ENCODE peak calls at places on chromosomes 12 and 14, in eight cellular contexts. S, U, C, Q, B, P, Y and J are unnamed samples.

GRCh38 chr14:70266157-70266556 is 77.4 kb upstream of the SLC8A3 start:
- DNase-seq in S (no peak), U (no peak), C (no peak), Q (no peak), B (no peak), P (no peak), Y (no peak), J (no peak)

GRCh38 chr12:110860833-110861291 is 14.1 kb downstream of the CCDC63 start:
- DNase-seq in S (no peak), U (no peak), C (no peak), Q (no peak), B (no peak), P (no peak), Y (no peak), J (no peak)

GRCh38 chr12:96359328-96359727 is 40.9 kb downstream of the CDK17 start:
- DNase-seq in S (no peak), U (no peak), C (no peak), Q (no peak), B (no peak), P (no peak), Y (no peak), J (no peak)

GRCh38 chr14:103740991-103741689 is 25.5 kb downstream of the ZFYVE21 start:
- DNase-seq in S (no peak), U (no peak), C (no peak), Q (no peak), B (no peak), P (no peak), Y (no peak), J (no peak)

GRCh38 chr12:127503221-127503620 is 763.7 kb upstream of the TMEM132C start:
- DNase-seq in S (no peak), U (no peak), C (no peak), Q (no peak), B (no peak), P (no peak), Y (no peak), J (no peak)

GRCh38 chr12:62738611-62739010 is 196.3 kb downstream of the PPM1H start:
- DNase-seq in S (no peak), U (no peak), C (no peak), Q (no peak), B (no peak), P (no peak), Y (no peak), J (no peak)

GRCh38 chr12:132432721-132433577 is 57.0 kb upstream of the FBRSL1 start:
- DNase-seq in S (peak), U (no peak), C (no peak), Q (no peak), B (no peak), P (no peak), Y (no peak), J (no peak)

GRCh38 chr12:27542628-27543027 is 18.6 kb downstream of the PPFIBP1 start:
- DNase-seq in S (no peak), U (no peak), C (no peak), Q (no peak), B (no peak), P (no peak), Y (no peak), J (no peak)

GRCh38 chr12:93002278-93003054 is 73.4 kb upstream of the EEA1 start:
- DNase-seq in S (peak), U (no peak), C (no peak), Q (no peak), B (no peak), P (no peak), Y (no peak), J (no peak)

GRCh38 chr12:123660328-123660727 is 10.6 kb upstream of the TCTN2 start:
- DNase-seq in S (no peak), U (no peak), C (no peak), Q (no peak), B (no peak), P (no peak), Y (no peak), J (no peak)

GRCh38 chr14:35050652-35051051 is 4.6 kb downstream of the FAM177A1 start:
- DNase-seq in S (no peak), U (no peak), C (no peak), Q (no peak), B (no peak), P (no peak), Y (no peak), J (no peak)

GRCh38 chr14:91883770-91884169 is 16.4 kb upstream of the TC2N start:
- DNase-seq in S (peak), U (no peak), C (no peak), Q (peak), B (no peak), P (no peak), Y (no peak), J (peak)

GRCh38 chr12:20555771-20556170 is 139.4 kb upstream of the SLCO1C1 start:
- DNase-seq in S (no peak), U (no peak), C (no peak), Q (no peak), B (no peak), P (no peak), Y (no peak), J (no peak)

GRCh38 chr12:71223139-71223538 is 65.3 kb upstream of the TSPAN8 start:
- DNase-seq in S (no peak), U (no peak), C (no peak), Q (no peak), B (no peak), P (no peak), Y (no peak), J (no peak)

GRCh38 chr14:71225108-71225507 is 317.8 kb downstream of the PCNX1 start:
- DNase-seq in S (no peak), U (no peak), C (no peak), Q (no peak), B (no peak), P (no peak), Y (no peak), J (no peak)

GRCh38 chr14:101557811-101558738 is 3.2 kb upstream of the DIO3 start:
- DNase-seq in S (peak), U (peak), C (no peak), Q (peak), B (no peak), P (no peak), Y (no peak), J (peak)

GRCh38 chr12:132279184-132279889 is 50.1 kb downstream of the GALNT9 start:
- DNase-seq in S (peak), U (no peak), C (no peak), Q (no peak), B (no peak), P (no peak), Y (no peak), J (peak)

GRCh38 chr12:176321-177181 is 37.4 kb downstream of the SLC6A12 start:
- DNase-seq in S (no peak), U (no peak), C (no peak), Q (no peak), B (no peak), P (no peak), Y (no peak), J (peak)

GRCh38 chr14:101229666-101230065 is 326.1 kb upstream of the RTL1 start:
- DNase-seq in S (no peak), U (no peak), C (no peak), Q (no peak), B (no peak), P (no peak), Y (no peak), J (no peak)

GRCh38 chr14:80726211-80726610 is 215.3 kb downstream of the CEP128 start:
- DNase-seq in S (no peak), U (no peak), C (no peak), Q (no peak), B (no peak), P (no peak), Y (no peak), J (no peak)

GRCh38 chr12:114245555-114245954 is 160.4 kb downstream of the TBX5 start:
- DNase-seq in S (no peak), U (no peak), C (no peak), Q (no peak), B (no peak), P (no peak), Y (no peak), J (no peak)